ENCODE peak calls at places on chromosome 20, in six cellular contexts. X, T, Q, N, C and K are unnamed samples.

GRCh38 chr20:35735828-35736470 is 6.1 kb downstream of the RBM39 start:
- DNase-seq in N (no peak), Q (no peak), C (no peak), X (no peak), T (no peak), K (no peak)

GRCh38 chr20:2804921-2805681 is 4.7 kb upstream of the CPXM1 start:
- DNase-seq in C (no peak), N (no peak), T (no peak), X (no peak), Q (no peak), K (no peak)

GRCh38 chr20:43404880-43405279 is 52.8 kb upstream of the SRSF6 start:
- DNase-seq in N (no peak), X (peak), C (peak), T (no peak), Q (peak), K (no peak)

GRCh38 chr20:13034936-13035335 is 26.2 kb downstream of the SPTLC3 start:
- DNase-seq in X (no peak), T (no peak), C (no peak), Q (no peak), N (no peak), K (no peak)

GRCh38 chr20:64037498-64038213 is 1.7 kb downstream of the C20orf204 start:
- DNase-seq in C (no peak), Q (no peak), X (no peak), N (no peak), T (no peak), K (no peak)

GRCh38 chr20:14896569-14896968 is 559.2 kb upstream of the FLRT3 start:
- DNase-seq in Q (no peak), C (no peak), X (no peak), T (no peak), N (no peak), K (no peak)

GRCh38 chr20:44803383-44803941 is 6.9 kb downstream of the RIMS4 start:
- DNase-seq in T (no peak), Q (no peak), C (no peak), X (no peak), N (no peak), K (no peak)

GRCh38 chr20:63635431-63636141 is 8.7 kb upstream of the GMEB2 start:
- DNase-seq in T (peak), X (no peak), C (no peak), N (peak), Q (no peak), K (no peak)

GRCh38 chr20:4736875-4737274 is 15.2 kb downstream of the PRND start:
- DNase-seq in T (no peak), C (no peak), N (no peak), Q (no peak), X (no peak), K (no peak)

GRCh38 chr20:2752631-2753455 is 47.6 kb downstream of the CPXM1 start:
- DNase-seq in X (peak), T (peak), N (no peak), Q (peak), C (peak), K (no peak)

GRCh38 chr20:44733341-44734069 is 12.2 kb upstream of the KCNK15 start:
- DNase-seq in N (peak), Q (peak), C (peak), X (peak), T (peak), K (peak)

GRCh38 chr20:62646851-62647520 is 4.7 kb downstream of the SLCO4A1 start:
- DNase-seq in Q (no peak), C (no peak), T (no peak), N (no peak), X (peak), K (no peak)

GRCh38 chr20:62774762-62775161 is 21.5 kb upstream of the MRGBP start:
- DNase-seq in T (no peak), Q (no peak), X (no peak), N (no peak), C (no peak), K (no peak)

GRCh38 chr20:58342104-58342945 is 32.8 kb downstream of the RAB22A start:
- DNase-seq in Q (no peak), N (no peak), X (no peak), T (no peak), C (peak), K (no peak)

GRCh38 chr20:986733-987355 is 15.3 kb downstream of the RSPO4 start:
- DNase-seq in Q (no peak), N (no peak), T (no peak), X (peak), C (no peak), K (no peak)

GRCh38 chr20:44166477-44166876 is 20.5 kb downstream of the JPH2 start:
- DNase-seq in T (no peak), X (no peak), C (peak), Q (no peak), N (no peak), K (no peak)

GRCh38 chr20:24235740-24236139 is 233.7 kb upstream of the SYNDIG1 start:
- DNase-seq in T (no peak), N (no peak), Q (no peak), C (no peak), X (no peak), K (no peak)

GRCh38 chr20:21325296-21325695 is 22.2 kb downstream of the XRN2 start:
- DNase-seq in T (no peak), Q (no peak), C (no peak), N (no peak), X (no peak), K (no peak)

GRCh38 chr20:9572690-9573089 is 58.3 kb downstream of the LAMP5 start:
- DNase-seq in T (no peak), Q (no peak), C (no peak), N (no peak), X (no peak), K (no peak)

GRCh38 chr20:20198011-20198410 is 145.7 kb downstream of the CFAP61 start:
- DNase-seq in T (no peak), X (no peak), N (no peak), C (no peak), Q (no peak), K (no peak)

GRCh38 chr20:46951405-46951804 is 56.8 kb downstream of the EYA2 start:
- DNase-seq in Q (no peak), T (no peak), N (no peak), C (no peak), X (no peak), K (no peak)

GRCh38 chr20:13494019-13494418 is 144.7 kb downstream of the TASP1 start:
- DNase-seq in X (no peak), Q (no peak), T (no peak), N (no peak), C (no peak), K (no peak)

GRCh38 chr20:33815671-33816070 is 4.5 kb downstream of the CHMP4B start:
- DNase-seq in N (no peak), T (no peak), C (no peak), Q (no peak), X (no peak), K (no peak)

GRCh38 chr20:19528286-19529030 is 229.6 kb upstream of the RIN2 start:
- DNase-seq in T (no peak), N (no peak), X (no peak), C (no peak), Q (no peak), K (no peak)

GRCh38 chr20:50017576-50018248 is 34.9 kb downstream of the SNAI1 start:
- DNase-seq in C (no peak), Q (no peak), X (no peak), N (no peak), T (no peak), K (no peak)

GRCh38 chr20:57795347-57795697 is 85.5 kb upstream of the PMEPA1 start:
- DNase-seq in T (no peak), X (no peak), C (no peak), N (no peak), Q (no peak), K (no peak)

GRCh38 chr20:64165866-64166600 is 1.8 kb downstream of the MYT1 start:
- DNase-seq in T (no peak), X (no peak), Q (no peak), C (no peak), N (no peak), K (no peak)